ENCODE peak calls at places on chromosomes 11 and 22, in seven cellular contexts. One of them, this sample, is unnamed.
A peak's percentile ranks its signal among the peaks of the same experiment; 100 is the strongest.

GRCh38 chr11:118845369-118845768 is 38.3 kb upstream of the CXCR5 start:
- DNase-seq in CD8-positive, alpha-beta T cell: no peak
- DNase-seq in upper lobe of right lung: no peak
- DNase-seq in left ventricle myocardium inferior: no peak
- DNase-seq in IMR-90: peak; percentile 70
- DNase-seq in Peyer's patch: no peak
- DNase-seq in OCI-LY7: no peak
- DNase-seq in this sample: peak; percentile 68

GRCh38 chr22:27480487-27480886 is 321.1 kb downstream of the MN1 start:
- DNase-seq in OCI-LY7: no peak
- DNase-seq in CD8-positive, alpha-beta T cell: no peak
- DNase-seq in IMR-90: no peak
- DNase-seq in upper lobe of right lung: no peak
- DNase-seq in left ventricle myocardium inferior: no peak
- DNase-seq in Peyer's patch: no peak
- DNase-seq in this sample: no peak

GRCh38 chr22:38401336-38402084 is 53.5 kb downstream of the KCNJ4 start:
- DNase-seq in CD8-positive, alpha-beta T cell: no peak
- DNase-seq in Peyer's patch: no peak
- DNase-seq in upper lobe of right lung: peak; percentile 53
- DNase-seq in IMR-90: no peak
- DNase-seq in OCI-LY7: no peak
- DNase-seq in left ventricle myocardium inferior: no peak
- DNase-seq in this sample: no peak

GRCh38 chr22:30028731-30029130 is 51.5 kb upstream of the HORMAD2 start:
- DNase-seq in upper lobe of right lung: no peak
- DNase-seq in CD8-positive, alpha-beta T cell: no peak
- DNase-seq in IMR-90: no peak
- DNase-seq in OCI-LY7: no peak
- DNase-seq in Peyer's patch: no peak
- DNase-seq in left ventricle myocardium inferior: no peak
- DNase-seq in this sample: no peak

GRCh38 chr11:75333807-75334140 is 17.7 kb downstream of the ARRB1 start:
- DNase-seq in OCI-LY7: no peak
- DNase-seq in CD8-positive, alpha-beta T cell: no peak
- DNase-seq in IMR-90: no peak
- DNase-seq in upper lobe of right lung: no peak
- DNase-seq in Peyer's patch: no peak
- DNase-seq in left ventricle myocardium inferior: no peak
- DNase-seq in this sample: no peak

GRCh38 chr11:109132539-109132938 is 289.5 kb upstream of the C11orf87 start:
- DNase-seq in OCI-LY7: no peak
- DNase-seq in CD8-positive, alpha-beta T cell: no peak
- DNase-seq in left ventricle myocardium inferior: no peak
- DNase-seq in upper lobe of right lung: no peak
- DNase-seq in IMR-90: no peak
- DNase-seq in Peyer's patch: no peak
- DNase-seq in this sample: no peak

GRCh38 chr11:6647282-6647679 is 8.3 kb downstream of the DCHS1 start:
- DNase-seq in left ventricle myocardium inferior: peak; percentile 64
- DNase-seq in IMR-90: peak; percentile 56
- DNase-seq in CD8-positive, alpha-beta T cell: no peak
- DNase-seq in OCI-LY7: no peak
- DNase-seq in upper lobe of right lung: no peak
- DNase-seq in Peyer's patch: no peak
- DNase-seq in this sample: peak; percentile 52

GRCh38 chr11:44894217-44894617 is 56.5 kb downstream of the TP53I11 start:
- DNase-seq in left ventricle myocardium inferior: peak; percentile 70
- DNase-seq in upper lobe of right lung: peak; percentile 75
- DNase-seq in CD8-positive, alpha-beta T cell: peak; percentile 48
- DNase-seq in OCI-LY7: peak; percentile 57
- DNase-seq in IMR-90: peak; percentile 66
- DNase-seq in Peyer's patch: peak; percentile 75
- DNase-seq in this sample: peak; percentile 72

GRCh38 chr11:120667281-120667680 is 155.7 kb downstream of the GRIK4 start:
- DNase-seq in upper lobe of right lung: peak; percentile 69
- DNase-seq in Peyer's patch: no peak
- DNase-seq in IMR-90: no peak
- DNase-seq in left ventricle myocardium inferior: peak; percentile 24
- DNase-seq in OCI-LY7: no peak
- DNase-seq in CD8-positive, alpha-beta T cell: no peak
- DNase-seq in this sample: no peak

GRCh38 chr11:94638902-94639373 is 71.8 kb downstream of the PIWIL4 start:
- DNase-seq in CD8-positive, alpha-beta T cell: no peak
- DNase-seq in left ventricle myocardium inferior: no peak
- DNase-seq in Peyer's patch: no peak
- DNase-seq in OCI-LY7: no peak
- DNase-seq in IMR-90: peak; percentile 50
- DNase-seq in upper lobe of right lung: no peak
- DNase-seq in this sample: peak; percentile 60

GRCh38 chr11:909406-909805 is 1.2 kb downstream of the CHID1 start:
- DNase-seq in CD8-positive, alpha-beta T cell: no peak
- DNase-seq in left ventricle myocardium inferior: no peak
- DNase-seq in OCI-LY7: no peak
- DNase-seq in upper lobe of right lung: no peak
- DNase-seq in Peyer's patch: no peak
- DNase-seq in IMR-90: no peak
- DNase-seq in this sample: no peak

GRCh38 chr11:132114185-132114584 is 743.8 kb downstream of the NTM start:
- DNase-seq in OCI-LY7: no peak
- DNase-seq in upper lobe of right lung: no peak
- DNase-seq in left ventricle myocardium inferior: no peak
- DNase-seq in IMR-90: peak; percentile 25
- DNase-seq in Peyer's patch: no peak
- DNase-seq in CD8-positive, alpha-beta T cell: no peak
- DNase-seq in this sample: no peak

GRCh38 chr11:129894281-129895125 is 875 bp downstream of the NFRKB start:
- DNase-seq in IMR-90: peak; percentile 3
- DNase-seq in CD8-positive, alpha-beta T cell: no peak
- DNase-seq in OCI-LY7: peak; percentile 51
- DNase-seq in upper lobe of right lung: no peak
- DNase-seq in left ventricle myocardium inferior: no peak
- DNase-seq in Peyer's patch: no peak
- DNase-seq in this sample: peak; percentile 8

DNA sequence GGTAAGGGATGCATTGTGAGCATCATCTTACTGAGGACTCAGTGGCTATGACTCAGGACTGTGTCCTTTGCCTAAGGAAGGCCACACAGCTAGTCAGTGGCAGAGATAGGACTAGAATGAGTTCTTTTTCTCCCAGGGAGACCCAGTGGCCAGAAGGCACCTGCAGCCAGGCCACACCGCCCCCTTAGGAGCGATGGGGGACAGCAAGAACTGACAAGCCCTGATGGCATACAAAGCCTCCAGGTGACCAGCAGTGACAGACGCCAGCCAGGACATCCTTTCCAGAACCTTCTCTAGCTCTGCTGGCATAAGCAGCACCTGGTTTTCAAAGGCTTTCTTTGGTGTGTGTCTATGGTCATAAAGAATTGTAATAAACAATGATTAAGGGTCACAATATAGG is 240.1 kb downstream of the ST3GAL4 start:
- DNase-seq in OCI-LY7: no peak
- DNase-seq in IMR-90: no peak
- DNase-seq in Peyer's patch: no peak
- DNase-seq in CD8-positive, alpha-beta T cell: no peak
- DNase-seq in upper lobe of right lung: no peak
- DNase-seq in left ventricle myocardium inferior: no peak
- DNase-seq in this sample: no peak
- TF ChIP-seq CTCF in OCI-LY7: no peak
- TF ChIP-seq CTCF in IMR-90: no peak
- TF ChIP-seq CTCF in Peyer's patch: no peak
- TF ChIP-seq CTCF in CD8-positive, alpha-beta T cell: no peak
- TF ChIP-seq CTCF in upper lobe of right lung: no peak
- TF ChIP-seq CTCF in left ventricle myocardium inferior: no peak
- TF ChIP-seq CTCF in this sample: no peak

DNA sequence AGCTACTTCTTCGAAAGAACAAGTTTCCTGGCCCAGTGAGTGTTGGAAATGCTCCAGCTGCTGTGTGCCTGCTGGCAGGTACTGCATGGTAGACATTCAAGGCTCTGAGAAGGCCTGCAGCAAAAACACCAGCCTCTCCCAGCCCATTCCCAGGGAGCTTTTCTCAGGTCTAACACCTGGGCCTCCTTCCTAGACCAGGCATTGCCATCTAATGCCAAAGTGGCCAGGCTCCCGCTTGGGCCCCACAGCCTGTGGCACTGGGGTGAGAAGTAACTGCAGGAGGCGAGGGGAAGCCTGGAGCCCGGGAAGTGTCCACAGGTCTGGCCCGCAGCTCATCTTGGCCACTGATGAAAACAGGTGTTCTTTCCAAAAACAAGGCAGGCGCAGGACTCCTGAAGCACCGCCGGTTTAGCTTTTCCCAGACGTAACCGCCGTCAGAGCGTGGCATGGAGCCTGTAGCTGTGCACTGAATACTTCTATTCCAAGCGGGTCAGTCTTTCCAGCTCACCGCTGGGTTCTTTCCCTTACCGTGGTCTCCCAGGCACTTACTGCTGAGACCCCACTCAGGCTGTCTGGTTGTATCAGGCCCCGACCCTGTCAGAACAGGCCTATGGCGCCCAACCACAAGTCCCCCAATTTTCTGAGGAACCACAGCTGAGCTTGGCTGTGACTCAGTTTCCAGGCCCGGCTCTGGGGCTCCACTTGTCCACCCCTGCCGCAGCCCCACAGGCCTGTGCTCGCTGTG is 1.2 kb upstream of the TCIRG1 start:
- DNase-seq in Peyer's patch: no peak
- DNase-seq in upper lobe of right lung: peak; percentile 69
- DNase-seq in OCI-LY7: no peak
- DNase-seq in left ventricle myocardium inferior: no peak
- DNase-seq in CD8-positive, alpha-beta T cell: no peak
- DNase-seq in IMR-90: no peak
- DNase-seq in this sample: no peak
- H3K4me3 ChIP-seq in Peyer's patch: no peak overlapping the region
- H3K4me3 ChIP-seq in upper lobe of right lung: no peak overlapping the region
- H3K4me3 ChIP-seq in OCI-LY7: no peak overlapping the region
- H3K4me3 ChIP-seq in left ventricle myocardium inferior: peak overlapping the region; percentile 78
- H3K4me3 ChIP-seq in CD8-positive, alpha-beta T cell: no peak overlapping the region
- H3K4me3 ChIP-seq in IMR-90: no peak overlapping the region
- H3K4me3 ChIP-seq in this sample: no peak overlapping the region

DNA sequence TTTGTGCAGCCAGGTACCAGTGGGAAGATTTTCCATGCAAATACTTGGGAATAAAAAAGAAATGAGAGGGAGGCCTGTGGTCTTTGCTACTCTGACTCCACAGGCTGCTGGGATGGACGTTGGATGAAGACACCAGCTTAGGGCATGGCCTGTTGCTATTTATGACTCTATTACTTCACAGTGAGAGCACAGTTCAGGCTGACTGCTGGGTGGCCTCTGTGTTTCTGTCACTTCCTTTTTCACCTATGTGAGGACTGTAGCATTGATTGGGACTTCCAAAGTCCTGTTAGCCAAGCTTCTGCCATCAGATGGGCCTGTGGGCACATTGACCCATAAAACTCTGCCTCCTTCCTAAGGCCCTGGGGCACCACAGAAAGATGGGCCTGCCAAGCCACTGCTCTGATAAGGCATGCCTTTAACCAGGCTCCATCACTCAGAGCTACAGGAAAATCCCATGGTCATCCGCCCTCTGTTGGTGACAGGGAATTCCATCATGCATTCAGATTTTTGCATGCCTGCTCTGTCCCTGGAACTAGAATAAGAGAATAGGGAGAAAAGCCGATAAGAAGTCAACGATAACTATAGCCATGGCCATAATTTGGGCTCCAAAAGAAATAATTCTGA is 64.6 kb downstream of the KCNJ1 start:
- DNase-seq in Peyer's patch: no peak
- DNase-seq in upper lobe of right lung: no peak
- DNase-seq in left ventricle myocardium inferior: no peak
- DNase-seq in OCI-LY7: peak; percentile 5
- DNase-seq in CD8-positive, alpha-beta T cell: no peak
- DNase-seq in IMR-90: no peak
- DNase-seq in this sample: peak; percentile 47
- TF ChIP-seq CTCF in Peyer's patch: no peak
- TF ChIP-seq CTCF in upper lobe of right lung: peak; percentile 19
- TF ChIP-seq CTCF in left ventricle myocardium inferior: peak; percentile 59
- TF ChIP-seq CTCF in OCI-LY7: peak; percentile 56
- TF ChIP-seq CTCF in CD8-positive, alpha-beta T cell: no peak
- TF ChIP-seq CTCF in IMR-90: peak; percentile 40
- TF ChIP-seq CTCF in this sample: peak; percentile 59

GRCh38 chr22:50672471-50673230 is at the start of gene SHANK3:
- DNase-seq in upper lobe of right lung: no peak
- DNase-seq in left ventricle myocardium inferior: peak; percentile 81
- DNase-seq in Peyer's patch: peak; percentile 49
- DNase-seq in CD8-positive, alpha-beta T cell: no peak
- DNase-seq in IMR-90: no peak
- DNase-seq in OCI-LY7: no peak
- DNase-seq in this sample: peak; percentile 38
- H3K4me3 ChIP-seq in upper lobe of right lung: peak within 1 kb of the TSS; percentile 51
- H3K4me3 ChIP-seq in left ventricle myocardium inferior: peak within 1 kb of the TSS; percentile 70
- H3K4me3 ChIP-seq in Peyer's patch: peak within 1 kb of the TSS; percentile 49
- H3K4me3 ChIP-seq in CD8-positive, alpha-beta T cell: peak within 1 kb of the TSS; percentile 59
- H3K4me3 ChIP-seq in IMR-90: peak within 1 kb of the TSS; percentile 2
- H3K4me3 ChIP-seq in OCI-LY7: no peak within 1 kb of the TSS
- H3K4me3 ChIP-seq in this sample: peak within 1 kb of the TSS; percentile 33

DNA sequence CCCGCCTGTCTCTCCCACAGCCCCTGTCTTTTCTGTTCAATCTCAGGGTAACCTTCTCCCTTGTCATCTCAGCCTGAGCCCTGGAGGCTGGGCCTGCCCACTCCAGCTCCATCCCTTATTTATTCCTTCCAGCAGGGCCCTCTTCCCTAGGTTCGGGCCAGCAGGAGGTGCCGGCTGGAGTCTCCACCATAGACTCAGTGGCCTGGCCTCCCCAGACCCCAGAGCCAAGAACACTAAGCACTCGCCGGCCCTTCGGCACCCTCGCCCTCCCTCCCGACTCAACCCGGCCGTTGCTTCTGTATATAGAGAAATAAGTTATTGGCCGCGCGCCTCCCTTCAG is 1.4 kb upstream of the RAB1B start:
- DNase-seq in Peyer's patch: no peak
- DNase-seq in OCI-LY7: no peak
- DNase-seq in upper lobe of right lung: no peak
- DNase-seq in IMR-90: no peak
- DNase-seq in CD8-positive, alpha-beta T cell: no peak
- DNase-seq in left ventricle myocardium inferior: no peak
- DNase-seq in this sample: no peak
- TF ChIP-seq CTCF in Peyer's patch: no peak
- TF ChIP-seq CTCF in OCI-LY7: no peak
- TF ChIP-seq CTCF in upper lobe of right lung: no peak
- TF ChIP-seq CTCF in IMR-90: no peak
- TF ChIP-seq CTCF in CD8-positive, alpha-beta T cell: no peak
- TF ChIP-seq CTCF in left ventricle myocardium inferior: no peak
- TF ChIP-seq CTCF in this sample: no peak